ENCODE peak calls at places on chromosomes 13 and 19, in seven cellular contexts. R is astrocyte, P is left ventricle myocardium inferior, S is heart left ventricle, A is breast epithelium, T is neural progenitor cell, Q is heart right ventricle. O is an unnamed sample.

GRCh38 chr19:43457809-43458208 is 7.6 kb downstream of the LYPD3 start:
- DNase-seq in R (no peak), P (no peak), S (no peak), A (no peak), T (peak; percentile 27), Q (no peak), O (no peak)

GRCh38 chr13:93080587-93080986 is 146.0 kb upstream of the GPC6 start:
- DNase-seq in R (peak; percentile 90), P (no peak), S (no peak), A (no peak), T (no peak), Q (no peak), O (no peak)

GRCh38 chr13:73522937-73523336 is 464.1 kb downstream of the KLF5 start:
- DNase-seq in R (no peak), P (no peak), S (no peak), A (no peak), T (no peak), Q (no peak), O (no peak)

GRCh38 chr13:83935566-83935965 is 53.3 kb upstream of the SLITRK1 start:
- DNase-seq in R (no peak), P (no peak), S (no peak), A (no peak), T (no peak), Q (no peak), O (no peak)

GRCh38 chr13:62320731-62321130 is 905.1 kb upstream of the PCDH20 start:
- DNase-seq in R (no peak), P (no peak), S (no peak), A (no peak), T (no peak), Q (no peak), O (no peak)

GRCh38 chr19:4376991-4377781 is 23.2 kb downstream of the SH3GL1 start:
- DNase-seq in R (no peak), P (no peak), S (no peak), A (peak; percentile 75), T (no peak), Q (no peak), O (peak; percentile 53)

GRCh38 chr13:52158629-52159158 is 703 bp downstream of the NEK3 start:
- DNase-seq in R (peak; percentile 42), P (peak; percentile 51), S (peak; percentile 49), A (no peak), T (no peak), Q (peak; percentile 40), O (no peak)

GRCh38 chr13:80556291-80556690 is 215.4 kb upstream of the SPRY2 start:
- DNase-seq in R (no peak), P (no peak), S (no peak), A (no peak), T (no peak), Q (no peak), O (no peak)

GRCh38 chr13:63628310-63628709 is 2212.7 kb upstream of the PCDH20 start:
- DNase-seq in R (no peak), P (no peak), S (no peak), A (no peak), T (no peak), Q (no peak), O (no peak)

GRCh38 chr19:39469036-39469435 is 11.6 kb upstream of the TIMM50 start:
- DNase-seq in R (no peak), P (no peak), S (no peak), A (no peak), T (no peak), Q (no peak), O (no peak)

GRCh38 chr19:623974-624373 is 9.4 kb downstream of the POLRMT start:
- DNase-seq in R (peak; percentile 92), P (no peak), S (no peak), A (no peak), T (peak; percentile 29), Q (no peak), O (no peak)

GRCh38 chr19:3708207-3708931 is at the start of gene TJP3:
- DNase-seq in R (peak; percentile 20), P (no peak), S (no peak), A (peak; percentile 79), T (no peak), Q (no peak), O (no peak)

GRCh38 chr19:14089662-14090508 is 666 bp downstream of the SAMD1 start:
- DNase-seq in R (peak; percentile 71), P (peak; percentile 58), S (peak; percentile 53), A (no peak), T (peak; percentile 90), Q (no peak), O (peak; percentile 85)

GRCh38 chr19:30545752-30546151 is 173.6 kb downstream of the ZNF536 start:
- DNase-seq in R (no peak), P (no peak), S (no peak), A (no peak), T (no peak), Q (no peak), O (no peak)

GRCh38 chr13:74036373-74036772 is 97.8 kb downstream of the KLF12 start:
- DNase-seq in R (no peak), P (no peak), S (no peak), A (peak; percentile 86), T (no peak), Q (no peak), O (no peak)

GRCh38 chr19:12668937-12669271 is 2.3 kb downstream of the WDR83 start:
- DNase-seq in R (peak; percentile 54), P (peak; percentile 49), S (peak; percentile 46), A (peak; percentile 66), T (peak; percentile 53), Q (peak; percentile 45), O (peak; percentile 73)
- H3K27ac ChIP-seq in R (peak overlapping the region; percentile 97), P (peak overlapping the region; percentile 98), S (peak overlapping the region; percentile 95), A (peak overlapping the region; percentile 97), T (no peak overlapping the region), Q (peak overlapping the region; percentile 94), O (peak overlapping the region; percentile 87)

GRCh38 chr19:35040826-35041547 is 534 bp upstream of the HPN start:
- DNase-seq in R (no peak), P (peak; percentile 95), S (peak; percentile 91), A (peak; percentile 86), T (peak; percentile 70), Q (peak; percentile 94), O (peak; percentile 94)
- H3K4me1 ChIP-seq in R (peaks cover 3% of the 10 kb centered on the region), P (peaks cover 58% of the 10 kb centered on the region), S (peaks cover 57% of the 10 kb centered on the region), A (peaks cover 9% of the 10 kb centered on the region), T (peaks cover 14% of the 10 kb centered on the region), Q (peaks cover 67% of the 10 kb centered on the region), O (no peaks in the 10 kb centered on the region)

DNA sequence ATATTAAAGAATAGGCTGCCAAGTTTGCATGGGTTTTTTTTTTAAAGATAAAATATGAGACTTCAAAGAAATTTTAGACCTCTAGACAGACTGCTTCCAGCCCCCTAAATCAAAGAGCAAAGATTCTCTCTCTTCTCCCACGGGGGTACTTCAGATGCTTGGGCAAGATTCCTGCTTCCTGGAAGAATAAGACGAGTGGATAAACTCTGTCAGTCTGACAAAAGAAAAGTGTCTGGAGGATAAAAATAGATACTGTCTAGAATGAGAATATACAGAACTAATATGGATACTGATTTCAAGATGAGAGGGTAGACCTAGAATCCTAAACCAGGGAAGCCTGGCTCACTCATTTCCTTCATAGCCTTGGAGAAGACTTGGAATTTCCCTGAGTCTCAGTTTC is 435.1 kb downstream of the FOXO1 start:
- DNase-seq in R (peak; percentile 23), P (no peak), S (no peak), A (no peak), T (no peak), Q (no peak), O (no peak)
- H3K27ac ChIP-seq in R (no peak overlapping the region), P (peak overlapping the region; percentile 28), S (no peak overlapping the region), A (peak overlapping the region; percentile 52), T (no peak overlapping the region), Q (no peak overlapping the region), O (no peak overlapping the region)

GRCh38 chr19:19527371-19527656 is 1.4 kb upstream of the YJEFN3 start:
- DNase-seq in R (no peak), P (no peak), S (no peak), A (no peak), T (no peak), Q (no peak), O (no peak)
- H3K4me1 ChIP-seq in R (no peaks in the 10 kb centered on the region), P (peaks cover 59% of the 10 kb centered on the region), S (peaks cover 29% of the 10 kb centered on the region), A (no peaks in the 10 kb centered on the region), T (peaks cover 9% of the 10 kb centered on the region), Q (peaks cover 28% of the 10 kb centered on the region), O (no peaks in the 10 kb centered on the region)

GRCh38 chr19:7868326-7868670 is 5.9 kb downstream of the PRR36 start:
- DNase-seq in R (no peak), P (no peak), S (no peak), A (no peak), T (no peak), Q (no peak), O (no peak)
- H3K27ac ChIP-seq in R (no peak overlapping the region), P (no peak overlapping the region), S (no peak overlapping the region), A (no peak overlapping the region), T (no peak overlapping the region), Q (no peak overlapping the region), O (no peak overlapping the region)

GRCh38 chr13:23621316-23621645 is 51.1 kb downstream of the TNFRSF19 start:
- DNase-seq in R (peak; percentile 96), P (no peak), S (no peak), A (no peak), T (no peak), Q (no peak), O (no peak)

GRCh38 chr13:23620211-23620610 is 50.0 kb downstream of the TNFRSF19 start:
- DNase-seq in R (no peak), P (no peak), S (no peak), A (no peak), T (no peak), Q (no peak), O (no peak)

GRCh38 chr13:23622991-23623390 is 52.8 kb downstream of the TNFRSF19 start:
- DNase-seq in R (no peak), P (no peak), S (no peak), A (no peak), T (no peak), Q (no peak), O (no peak)

GRCh38 chr13:23619073-23619855 is 49.1 kb downstream of the TNFRSF19 start:
- DNase-seq in R (no peak), P (no peak), S (no peak), A (no peak), T (no peak), Q (no peak), O (no peak)

GRCh38 chr13:23620613-23621315 is 50.6 kb downstream of the TNFRSF19 start:
- DNase-seq in R (no peak), P (no peak), S (no peak), A (no peak), T (no peak), Q (no peak), O (no peak)
- H3K4me1 ChIP-seq in R (peaks cover 44% of the 10 kb centered on the region), P (peaks cover 38% of the 10 kb centered on the region), S (peaks cover 13% of the 10 kb centered on the region), A (no peaks in the 10 kb centered on the region), T (peaks cover 6% of the 10 kb centered on the region), Q (peaks cover 35% of the 10 kb centered on the region), O (no peaks in the 10 kb centered on the region)

GRCh38 chr19:9916719-9917118 is 19.6 kb downstream of the OLFM2 start:
- DNase-seq in R (no peak), P (no peak), S (no peak), A (no peak), T (no peak), Q (no peak), O (no peak)
- H3K27ac ChIP-seq in R (no peak overlapping the region), P (no peak overlapping the region), S (no peak overlapping the region), A (no peak overlapping the region), T (no peak overlapping the region), Q (no peak overlapping the region), O (no peak overlapping the region)

GRCh38 chr19:47507924-47508553 is 6.8 kb downstream of the NAPA start:
- DNase-seq in R (no peak), P (no peak), S (no peak), A (no peak), T (peak; percentile 59), Q (no peak), O (no peak)
- H3K4me1 ChIP-seq in R (peaks cover 9% of the 10 kb centered on the region), P (peaks cover 91% of the 10 kb centered on the region), S (peaks cover 76% of the 10 kb centered on the region), A (peaks cover 62% of the 10 kb centered on the region), T (peaks cover 10% of the 10 kb centered on the region), Q (peaks cover 77% of the 10 kb centered on the region), O (no peaks in the 10 kb centered on the region)

O was measured in aorta.